ENCODE peak calls at places on chromosome 12, in six cellular contexts. R is pancreas, H is HCT116, O is cardiac muscle cell, X is MM.1S, E is HL-60. D is an unnamed sample.

GRCh38 chr12:107169200-107169599 is 75.9 kb upstream of the CRY1 start:
- DNase-seq in R (no peak), X (no peak), O (no peak), E (no peak), H (no peak), D (peak; percentile 19)

GRCh38 chr12:123801573-123802178 is 39.6 kb downstream of the DNAH10 start:
- DNase-seq in X (peak; percentile 7), R (no peak), E (no peak), H (peak; percentile 26), O (no peak), D (no peak)

GRCh38 chr12:102824218-102824835 is 92.7 kb downstream of the PAH start:
- DNase-seq in X (no peak), O (peak; percentile 89), R (peak; percentile 29), H (no peak), E (no peak), D (peak; percentile 55)

GRCh38 chr12:25187781-25188180 is 7.2 kb downstream of the DNAI7 start:
- DNase-seq in X (no peak), H (no peak), E (no peak), R (no peak), O (no peak), D (no peak)

GRCh38 chr12:26810330-26810729 is 22.7 kb downstream of the ITPR2 start:
- DNase-seq in R (peak; percentile 54), H (no peak), O (peak; percentile 13), X (no peak), E (no peak), D (peak; percentile 61)

GRCh38 chr12:49413010-49413409 is 45.7 kb downstream of the SPATS2 start:
- DNase-seq in H (no peak), E (no peak), O (no peak), X (no peak), R (no peak), D (no peak)

GRCh38 chr12:23204933-23205778 is 580.2 kb downstream of the ETNK1 start:
- DNase-seq in H (peak; percentile 6), O (peak; percentile 65), X (peak; percentile 76), R (no peak), E (peak; percentile 2), D (no peak)

GRCh38 chr12:102957339-102958050 is at the start of gene ASCL1:
- DNase-seq in E (peak; percentile 4), X (peak; percentile 34), R (no peak), O (peak; percentile 32), H (no peak), D (no peak)

GRCh38 chr12:124613151-124613585 is 45.8 kb upstream of the NCOR2 start:
- DNase-seq in O (no peak), E (no peak), R (no peak), X (no peak), H (no peak), D (no peak)

GRCh38 chr12:45401008-45401407 is 185.1 kb downstream of the ANO6 start:
- DNase-seq in E (no peak), R (no peak), H (no peak), O (no peak), X (no peak), D (no peak)

GRCh38 chr12:43988838-43989560 is 153.1 kb downstream of the TMEM117 start:
- DNase-seq in X (peak; percentile 48), R (no peak), H (no peak), E (no peak), O (no peak), D (no peak)

GRCh38 chr12:47990351-47991105 is 13.7 kb downstream of the COL2A1 start:
- DNase-seq in H (no peak), E (peak; percentile 74), X (peak; percentile 12), R (no peak), O (no peak), D (no peak)

GRCh38 chr12:5379737-5380496 is 52.0 kb upstream of the NTF3 start:
- DNase-seq in E (no peak), R (no peak), H (peak; percentile 60), O (peak; percentile 4), X (no peak), D (no peak)

GRCh38 chr12:71138011-71138410 is 19.8 kb downstream of the TSPAN8 start:
- DNase-seq in E (no peak), O (no peak), R (no peak), X (no peak), H (no peak), D (no peak)

GRCh38 chr12:57517187-57517586 is 3.1 kb downstream of the DDIT3 start:
- DNase-seq in E (no peak), R (no peak), H (no peak), O (no peak), X (no peak), D (no peak)

GRCh38 chr12:57129311-57130288 is 1.3 kb downstream of the LRP1 start:
- DNase-seq in O (peak; percentile 30), R (no peak), H (no peak), E (peak; percentile 53), X (no peak), D (no peak)

GRCh38 chr12:117850048-117850447 is 118.7 kb downstream of the KSR2 start:
- DNase-seq in X (peak; percentile 7), R (no peak), E (no peak), O (peak; percentile 66), H (peak; percentile 44), D (no peak)

GRCh38 chr12:122412851-122413433 is 9.5 kb downstream of the CLIP1 start:
- DNase-seq in H (no peak), E (no peak), O (no peak), R (no peak), X (no peak), D (no peak)

GRCh38 chr12:117580718-117581062 is 219.3 kb upstream of the NOS1 start:
- DNase-seq in R (no peak), O (peak; percentile 51), X (peak; percentile 36), H (peak; percentile 24), E (no peak), D (no peak)

GRCh38 chr12:103810108-103810507 is 30.9 kb downstream of the NT5DC3 start:
- DNase-seq in H (no peak), R (no peak), O (no peak), E (no peak), X (no peak), D (no peak)

GRCh38 chr12:104662203-104662602 is 205.5 kb downstream of the CHST11 start:
- DNase-seq in R (no peak), X (no peak), O (no peak), E (no peak), H (no peak), D (no peak)

GRCh38 chr12:52872644-52873384 is 24.0 kb upstream of the KRT78 start:
- DNase-seq in H (no peak), O (no peak), X (no peak), R (no peak), E (no peak), D (no peak)

GRCh38 chr12:11798856-11799530 is 149.5 kb downstream of the ETV6 start:
- DNase-seq in E (peak; percentile 95), O (no peak), R (no peak), X (no peak), H (no peak), D (no peak)

GRCh38 chr12:89575405-89575804 is 49.6 kb upstream of the POC1B start:
- DNase-seq in E (no peak), X (no peak), R (no peak), O (no peak), H (no peak), D (no peak)

GRCh38 chr12:58086930-58087329 is 145.6 kb downstream of the ATP23 start:
- DNase-seq in R (no peak), H (no peak), O (no peak), X (no peak), E (no peak), D (no peak)

GRCh38 chr12:69534389-69534822 is 50.9 kb upstream of the CCT2 start:
- DNase-seq in H (peak; percentile 7), O (peak; percentile 83), X (peak; percentile 94), E (no peak), R (peak; percentile 54), D (no peak)

GRCh38 chr12:650983-651382 is 12.3 kb downstream of the NINJ2 start:
- DNase-seq in X (no peak), R (no peak), H (no peak), E (peak; percentile 58), O (no peak), D (no peak)
- TF ChIP-seq CTCF in X (peak; percentile 13), R (no peak), H (no peak), E (peak; percentile 4), O (peak; percentile 18), D (no peak)

DNA sequence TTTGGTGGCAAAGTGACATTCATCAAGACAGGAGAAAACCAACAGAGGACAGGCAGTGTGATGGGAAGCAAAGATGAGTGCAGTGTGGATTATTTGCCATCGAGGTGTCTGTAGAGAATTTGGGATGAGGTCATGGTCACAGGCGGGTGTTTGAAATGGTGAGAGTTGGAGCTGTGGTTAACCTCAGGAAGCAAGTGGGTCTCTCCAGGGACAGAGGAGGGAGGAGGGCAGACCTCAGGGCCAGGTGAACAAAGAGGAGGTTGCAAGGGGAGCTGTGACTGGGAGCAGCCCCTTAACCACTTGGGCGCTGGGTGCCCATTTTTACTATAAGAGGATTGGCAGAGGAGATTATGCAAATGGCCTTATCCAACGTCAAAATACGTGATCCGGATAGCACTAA is 7.0 kb downstream of the FZD10 start:
- DNase-seq in R (no peak), X (no peak), O (no peak), H (no peak), E (no peak), D (no peak)
- H3K27me3 ChIP-seq in R (peaks cover 8% of the 10 kb centered on the region), X (no peaks in the 10 kb centered on the region), O (peaks cover 98% of the 10 kb centered on the region), H (no peaks in the 10 kb centered on the region), E (peaks cover 4% of the 10 kb centered on the region), D (no peaks in the 10 kb centered on the region)

GRCh38 chr12:7542813-7543212 is 39.2 kb upstream of the CD163 start:
- DNase-seq in O (no peak), R (no peak), E (peak; percentile 2), X (no peak), H (no peak), D (no peak)

DNA sequence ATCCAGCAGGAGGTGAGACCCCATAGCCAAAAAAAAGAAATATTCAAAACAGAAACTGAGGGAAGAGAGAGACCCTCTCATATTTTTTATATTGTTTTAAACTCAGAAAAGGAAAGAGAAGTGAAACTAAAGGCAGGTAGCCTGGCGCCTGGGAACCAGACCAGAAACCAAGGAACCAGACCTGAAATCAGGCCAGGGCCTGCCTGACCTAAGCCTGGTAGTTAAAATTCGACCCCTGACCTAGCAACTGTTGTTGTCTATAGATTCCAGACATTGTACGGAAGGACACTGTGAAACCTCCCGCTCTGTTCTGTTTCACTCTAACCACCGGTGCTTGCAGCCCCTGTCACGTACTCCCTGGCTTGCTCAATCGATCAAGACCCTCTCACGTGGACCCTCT is 38.5 kb upstream of the CD163 start:
- DNase-seq in E (no peak), X (no peak), O (no peak), H (no peak), R (no peak), D (no peak)
- H3K4me3 ChIP-seq in E (no peak overlapping the region), X (no peak overlapping the region), O (no peak overlapping the region), H (no peak overlapping the region), R (no peak overlapping the region), D (no peak overlapping the region)

DNA sequence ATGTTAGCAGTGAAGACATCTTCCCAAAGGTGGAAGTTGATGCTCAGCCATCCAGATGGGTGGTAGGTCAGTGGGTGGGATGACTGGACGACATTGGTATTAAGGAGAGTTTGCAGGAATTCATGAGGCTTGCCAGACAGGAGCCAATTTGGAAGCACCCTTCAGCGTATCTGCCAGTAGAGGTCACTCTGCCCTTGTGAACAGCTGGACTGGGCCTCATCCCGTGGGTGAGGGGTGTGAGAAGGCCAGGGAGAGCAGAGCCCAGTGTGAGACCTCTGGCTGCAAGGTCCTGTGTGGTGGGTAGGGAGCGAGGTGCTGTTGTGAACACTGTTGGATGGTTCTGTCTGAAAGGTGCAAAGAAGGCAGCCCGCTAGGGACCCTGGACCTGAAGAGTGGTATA is 37.7 kb downstream of the SLC5A8 start:
- DNase-seq in O (peak; percentile 66), E (peak; percentile 14), H (no peak), X (peak; percentile 35), R (no peak), D (no peak)
- TF ChIP-seq CTCF in O (no peak), E (no peak), H (no peak), X (peak; percentile 54), R (no peak), D (no peak)

D was measured in breast epithelium.